ENCODE peak calls at places on chromosomes 7 and 10, in four cellular contexts. One of them, this sample, is unnamed.

GRCh38 chr10:31320179-31320597 is 1.2 kb downstream of the ZEB1 start:
- DNase-seq in GM12878: no peak
- DNase-seq in K562: peak; percentile 18
- DNase-seq in HepG2: no peak
- DNase-seq in this sample: peak; percentile 8

GRCh38 chr10:77163670-77164348 is 473.8 kb downstream of the KCNMA1 start:
- DNase-seq in GM12878: no peak
- DNase-seq in HepG2: peak; percentile 24
- DNase-seq in K562: no peak
- DNase-seq in this sample: no peak

GRCh38 chr10:96306516-96306915 is 2.3 kb downstream of the DNTT start:
- DNase-seq in HepG2: no peak
- DNase-seq in GM12878: no peak
- DNase-seq in K562: no peak
- DNase-seq in this sample: no peak

GRCh38 chr7:79489371-79489770 is 35.9 kb upstream of the MAGI2 start:
- DNase-seq in HepG2: no peak
- DNase-seq in GM12878: no peak
- DNase-seq in K562: no peak
- DNase-seq in this sample: no peak

GRCh38 chr7:75885011-75885410 is 6.2 kb downstream of the RHBDD2 start:
- DNase-seq in HepG2: no peak
- DNase-seq in GM12878: no peak
- DNase-seq in K562: no peak
- DNase-seq in this sample: no peak

GRCh38 chr10:132265878-132266496 is 41.8 kb downstream of the STK32C start:
- DNase-seq in K562: no peak
- DNase-seq in GM12878: no peak
- DNase-seq in HepG2: no peak
- DNase-seq in this sample: no peak

GRCh38 chr10:45673074-45673628 is 579 bp upstream of the ZFAND4 start:
- DNase-seq in K562: no peak
- DNase-seq in GM12878: no peak
- DNase-seq in HepG2: peak; percentile 37
- DNase-seq in this sample: no peak

GRCh38 chr7:26965724-26966123 is 101.3 kb upstream of the SKAP2 start:
- DNase-seq in GM12878: no peak
- DNase-seq in K562: no peak
- DNase-seq in HepG2: peak; percentile 68
- DNase-seq in this sample: no peak

GRCh38 chr7:30707391-30708351 is 25.4 kb upstream of the CRHR2 start:
- DNase-seq in K562: no peak
- DNase-seq in GM12878: no peak
- DNase-seq in HepG2: no peak
- DNase-seq in this sample: no peak

GRCh38 chr7:130367088-130367755 is 13.1 kb upstream of the CPA1 start:
- DNase-seq in GM12878: no peak
- DNase-seq in HepG2: no peak
- DNase-seq in K562: peak; percentile 57
- DNase-seq in this sample: no peak

GRCh38 chr7:55887786-55888185 is 530 bp downstream of the ZNF713 start:
- DNase-seq in GM12878: no peak
- DNase-seq in K562: peak; percentile 30
- DNase-seq in HepG2: no peak
- DNase-seq in this sample: peak; percentile 24

GRCh38 chr10:79234391-79235318 is 112.6 kb upstream of the PPIF start:
- DNase-seq in GM12878: no peak
- DNase-seq in HepG2: no peak
- DNase-seq in K562: no peak
- DNase-seq in this sample: no peak

GRCh38 chr10:5476918-5477525 is 22.3 kb downstream of the CALML5 start:
- DNase-seq in K562: no peak
- DNase-seq in HepG2: no peak
- DNase-seq in GM12878: no peak
- DNase-seq in this sample: no peak

GRCh38 chr10:70139151-70139996 is 6.7 kb upstream of the AIFM2 start:
- DNase-seq in HepG2: no peak
- DNase-seq in GM12878: no peak
- DNase-seq in K562: no peak
- DNase-seq in this sample: no peak

GRCh38 chr7:28755255-28755654 is 202.9 kb downstream of the TRIL start:
- DNase-seq in K562: no peak
- DNase-seq in GM12878: no peak
- DNase-seq in HepG2: no peak
- DNase-seq in this sample: no peak

GRCh38 chr7:1078985-1079384 is 8.9 kb upstream of the GPER1 start:
- DNase-seq in K562: no peak
- DNase-seq in GM12878: no peak
- DNase-seq in HepG2: peak; percentile 50
- DNase-seq in this sample: no peak

GRCh38 chr7:36923185-36923584 is 198.9 kb upstream of the AOAH start:
- DNase-seq in K562: no peak
- DNase-seq in HepG2: no peak
- DNase-seq in GM12878: no peak
- DNase-seq in this sample: no peak

GRCh38 chr10:89216056-89216455 is 8.9 kb upstream of the CH25H start:
- DNase-seq in GM12878: no peak
- DNase-seq in K562: no peak
- DNase-seq in HepG2: no peak
- DNase-seq in this sample: no peak

GRCh38 chr10:46094197-46094500 is 48.1 kb upstream of the MSMB start:
- DNase-seq in GM12878: no peak
- DNase-seq in K562: no peak
- DNase-seq in HepG2: no peak
- DNase-seq in this sample: no peak

GRCh38 chr7:156145184-156145583 is 332.9 kb upstream of the SHH start:
- DNase-seq in GM12878: no peak
- DNase-seq in HepG2: no peak
- DNase-seq in K562: no peak
- DNase-seq in this sample: no peak

GRCh38 chr7:133650067-133650466 is 397.2 kb downstream of the EXOC4 start:
- DNase-seq in HepG2: no peak
- DNase-seq in K562: no peak
- DNase-seq in GM12878: no peak
- DNase-seq in this sample: no peak

GRCh38 chr7:142626420-142627035 is 122.7 kb upstream of the PRSS1 start:
- DNase-seq in GM12878: no peak
- DNase-seq in HepG2: peak; percentile 25
- DNase-seq in K562: peak; percentile 68
- DNase-seq in this sample: peak; percentile 68

GRCh38 chr7:98115746-98116525 is 9.3 kb downstream of the LMTK2 start:
- DNase-seq in HepG2: no peak
- DNase-seq in K562: no peak
- DNase-seq in GM12878: no peak
- DNase-seq in this sample: no peak

GRCh38 chr7:98116656-98117461 is 10.2 kb downstream of the LMTK2 start:
- DNase-seq in GM12878: no peak
- DNase-seq in K562: no peak
- DNase-seq in HepG2: peak; percentile 61
- DNase-seq in this sample: no peak

GRCh38 chr7:98120559-98120958 is 13.9 kb downstream of the LMTK2 start:
- DNase-seq in GM12878: no peak
- DNase-seq in K562: no peak
- DNase-seq in HepG2: no peak
- DNase-seq in this sample: no peak

GRCh38 chr7:98123073-98123696 is 16.5 kb downstream of the LMTK2 start:
- DNase-seq in K562: no peak
- DNase-seq in GM12878: no peak
- DNase-seq in HepG2: no peak
- DNase-seq in this sample: no peak

DNA sequence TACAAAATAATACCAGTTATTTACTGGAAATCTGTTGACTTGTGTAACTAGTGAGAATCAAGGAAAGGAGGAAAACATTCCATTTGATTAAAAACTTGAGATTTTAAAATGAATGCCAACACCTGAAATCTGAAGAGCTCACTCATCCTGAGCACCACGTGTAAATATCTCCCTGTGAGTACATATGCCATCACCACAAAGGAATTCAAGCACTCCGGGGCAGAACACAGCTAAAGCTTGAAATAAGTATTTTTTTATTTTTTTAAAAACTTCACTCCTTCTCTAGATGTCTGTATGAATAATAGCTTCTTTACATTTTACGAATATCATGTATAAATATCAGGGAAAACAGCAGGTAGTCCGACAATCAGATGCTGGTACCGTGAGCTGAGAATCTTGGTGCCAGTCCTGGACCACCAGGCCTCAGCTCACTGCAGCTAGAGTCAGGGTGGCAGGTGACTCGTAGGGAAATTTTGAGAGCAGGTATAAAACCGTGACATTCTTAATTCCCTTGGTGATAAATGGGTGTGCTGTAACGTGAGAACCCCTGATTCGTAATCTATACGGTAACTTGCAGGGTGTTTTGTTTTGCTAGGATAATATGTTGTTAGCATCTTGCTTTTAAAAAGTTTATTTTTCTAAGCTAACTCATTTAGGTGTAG is 12.7 kb downstream of the LMTK2 start:
- DNase-seq in K562: no peak
- DNase-seq in HepG2: peak; percentile 53
- DNase-seq in GM12878: no peak
- DNase-seq in this sample: no peak
- TF ChIP-seq FOXK2 in K562: no peak
- TF ChIP-seq FOXK2 in HepG2: no peak
- TF ChIP-seq FOXK2 in GM12878: no peak
- TF ChIP-seq FOXK2 in this sample: no peak

GRCh38 chr7:84263106-84263505 is 68.5 kb upstream of the SEMA3A start:
- DNase-seq in HepG2: no peak
- DNase-seq in K562: no peak
- DNase-seq in GM12878: no peak
- DNase-seq in this sample: no peak

GRCh38 chr7:84256481-84256880 is 61.9 kb upstream of the SEMA3A start:
- DNase-seq in GM12878: no peak
- DNase-seq in K562: no peak
- DNase-seq in HepG2: no peak
- DNase-seq in this sample: no peak

GRCh38 chr7:84264341-84264740 is 69.8 kb upstream of the SEMA3A start:
- DNase-seq in GM12878: no peak
- DNase-seq in K562: no peak
- DNase-seq in HepG2: no peak
- DNase-seq in this sample: no peak

GRCh38 chr7:84258628-84259027 is 64.0 kb upstream of the SEMA3A start:
- DNase-seq in K562: no peak
- DNase-seq in HepG2: no peak
- DNase-seq in GM12878: no peak
- DNase-seq in this sample: no peak

DNA sequence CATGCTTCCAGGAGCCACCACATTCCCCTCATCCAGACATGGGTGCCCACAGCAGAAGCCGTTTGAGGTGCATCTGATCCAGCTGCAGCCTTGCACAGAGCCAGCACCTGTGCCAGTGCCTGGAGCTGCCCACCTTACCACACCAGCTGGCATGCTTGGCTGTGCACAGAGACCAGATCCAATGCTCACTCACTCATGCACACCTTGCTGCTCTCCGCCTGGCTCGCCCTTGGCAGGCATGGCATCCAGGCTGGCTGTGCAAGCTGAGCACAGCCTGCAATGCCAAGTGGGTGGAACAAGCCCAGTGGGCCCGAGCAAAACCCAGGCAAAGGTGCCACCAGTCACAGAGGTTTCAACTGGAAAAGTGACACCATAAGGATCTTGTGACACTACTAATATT is 66.9 kb upstream of the SEMA3A start:
- DNase-seq in HepG2: no peak
- DNase-seq in K562: no peak
- DNase-seq in GM12878: no peak
- DNase-seq in this sample: no peak
- TF ChIP-seq FOXM1 in HepG2: no peak
- TF ChIP-seq FOXM1 in K562: no peak
- TF ChIP-seq FOXM1 in GM12878: no peak
- TF ChIP-seq FOXM1 in this sample: no peak

GRCh38 chr10:61589547-61590243 is 73.0 kb upstream of the CABCOCO1 start:
- DNase-seq in HepG2: no peak
- DNase-seq in K562: no peak
- DNase-seq in GM12878: no peak
- DNase-seq in this sample: no peak

GRCh38 chr10:61594430-61594829 is 68.3 kb upstream of the CABCOCO1 start:
- DNase-seq in GM12878: no peak
- DNase-seq in HepG2: no peak
- DNase-seq in K562: no peak
- DNase-seq in this sample: no peak

GRCh38 chr10:61586829-61587228 is 75.9 kb upstream of the CABCOCO1 start:
- DNase-seq in K562: no peak
- DNase-seq in GM12878: no peak
- DNase-seq in HepG2: no peak
- DNase-seq in this sample: no peak

GRCh38 chr10:61592581-61592980 is 70.1 kb upstream of the CABCOCO1 start:
- DNase-seq in K562: peak; percentile 50
- DNase-seq in GM12878: no peak
- DNase-seq in HepG2: peak; percentile 27
- DNase-seq in this sample: peak; percentile 50

DNA sequence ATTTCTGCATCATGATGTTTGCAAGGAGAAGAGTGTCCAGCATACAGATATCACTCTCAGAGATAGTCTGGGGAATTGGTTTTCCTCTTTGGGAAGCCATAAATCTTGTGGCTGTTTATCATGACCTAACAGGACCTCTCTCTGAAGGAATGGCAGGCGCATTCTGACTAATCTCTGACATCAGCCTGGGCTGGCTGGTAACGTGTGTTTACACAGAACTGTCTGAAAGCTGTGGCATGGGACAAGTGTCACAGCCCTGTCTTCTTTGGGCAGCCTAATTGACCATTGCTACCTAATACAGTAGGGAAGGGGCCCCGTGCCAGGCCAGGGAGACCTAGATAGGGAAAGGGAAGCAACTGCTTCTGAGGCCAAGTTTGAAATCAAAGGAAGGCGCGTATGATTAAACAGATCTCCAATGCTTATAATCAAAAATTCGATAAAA is 73.9 kb upstream of the CABCOCO1 start:
- DNase-seq in GM12878: no peak
- DNase-seq in HepG2: no peak
- DNase-seq in K562: peak; percentile 70
- DNase-seq in this sample: no peak
- TF ChIP-seq SP1 in GM12878: no peak
- TF ChIP-seq SP1 in HepG2: no peak
- TF ChIP-seq SP1 in K562: no peak
- TF ChIP-seq SP1 in this sample: no peak

DNA sequence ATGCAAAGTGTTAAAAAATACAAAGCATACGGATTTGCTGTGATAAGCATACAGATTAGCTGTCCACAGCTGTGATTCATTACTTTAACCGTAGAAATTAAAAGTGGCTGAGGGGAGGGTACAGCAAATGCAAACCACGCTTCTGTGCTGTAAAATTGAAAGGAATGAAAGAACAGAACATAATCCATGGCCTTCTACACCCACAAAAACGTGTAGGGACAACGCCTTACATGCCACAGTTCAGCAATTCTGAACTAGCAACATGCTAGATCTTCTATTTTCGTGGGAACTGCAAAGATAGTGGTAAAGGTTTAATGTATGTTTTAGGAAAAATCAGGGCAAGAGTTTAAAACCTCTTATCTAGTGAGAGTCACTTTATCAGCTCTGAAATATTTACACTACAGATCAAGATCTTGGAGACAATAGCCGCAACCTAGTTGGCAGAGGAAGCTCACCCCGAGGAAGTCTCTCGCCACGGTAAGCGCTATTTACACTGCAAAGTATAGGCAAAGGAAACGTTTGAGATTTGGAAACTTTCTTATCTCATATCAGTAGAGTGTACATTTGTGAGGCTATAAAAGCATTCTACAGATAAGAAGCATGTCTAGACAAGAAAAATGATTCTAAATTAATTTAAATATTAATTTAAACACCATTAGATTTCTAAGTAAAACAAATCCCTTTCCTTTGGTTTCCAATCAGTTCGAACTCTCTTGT is 193.6 kb downstream of the MLLT10 start:
- DNase-seq in HepG2: peak; percentile 32
- DNase-seq in GM12878: no peak
- DNase-seq in K562: no peak
- DNase-seq in this sample: no peak
- TF ChIP-seq FOXK2 in HepG2: no peak
- TF ChIP-seq FOXK2 in GM12878: no peak
- TF ChIP-seq FOXK2 in K562: no peak
- TF ChIP-seq FOXK2 in this sample: no peak